ENCODE peak calls at places on chromosomes 1 and 21, in four cellular contexts. Y is KBM-7, T is neural crest cell, B is body of pancreas. M is an unnamed sample.

GRCh38 chr21:41605934-41606285 is 98.0 kb upstream of the TMPRSS2 start:
- DNase-seq in Y (no peak), T (no peak), B (no peak), M (no peak)

GRCh38 chr1:193118803-193119730 is 2.8 kb upstream of the CDC73 start:
- DNase-seq in Y (no peak), T (no peak), B (no peak), M (no peak)

GRCh38 chr1:1157426-1157913 is 16.2 kb upstream of the TTLL10 start:
- DNase-seq in B (peak), Y (no peak), T (peak), M (peak)

GRCh38 chr1:241115784-241116183 is 241.2 kb downstream of the RGS7 start:
- DNase-seq in T (no peak), Y (peak), B (no peak), M (no peak)

GRCh38 chr1:200409203-200409760 is 554 bp downstream of the ZNF281 start:
- DNase-seq in T (no peak), Y (peak), B (peak), M (peak)

GRCh38 chr1:59674605-59675004 is 140.1 kb upstream of the HOOK1 start:
- DNase-seq in Y (peak), B (no peak), T (no peak), M (no peak)

GRCh38 chr1:70672333-70672935 is 261.4 kb downstream of the CTH start:
- DNase-seq in B (no peak), T (no peak), Y (no peak), M (no peak)

GRCh38 chr1:211750599-211750998 is 75.2 kb upstream of the NEK2 start:
- DNase-seq in T (no peak), Y (no peak), B (no peak), M (no peak)

GRCh38 chr1:164728719-164729118 is 169.7 kb downstream of the PBX1 start:
- DNase-seq in B (no peak), Y (peak), T (no peak), M (no peak)

GRCh38 chr1:108570128-108570527 is 10.2 kb downstream of the EEIG2 start:
- DNase-seq in Y (peak), T (no peak), B (no peak), M (no peak)

GRCh38 chr1:38685373-38685772 is 174.2 kb downstream of the RRAGC start:
- DNase-seq in T (no peak), B (no peak), Y (no peak), M (no peak)

GRCh38 chr1:13494025-13494424 is 19.8 kb downstream of the LRRC38 start:
- DNase-seq in T (no peak), B (no peak), Y (no peak), M (no peak)

GRCh38 chr1:206979379-206980043 is 9.3 kb upstream of the FCAMR start:
- DNase-seq in Y (peak), T (no peak), B (no peak), M (no peak)

GRCh38 chr21:35924714-35925301 is 135.5 kb downstream of the SETD4 start:
- DNase-seq in Y (peak), T (no peak), B (peak), M (peak)

GRCh38 chr1:151946366-151946764 is 37.1 kb upstream of the THEM4 start:
- DNase-seq in B (no peak), Y (no peak), T (no peak), M (no peak)

GRCh38 chr1:200336111-200336845 is 73.6 kb downstream of the ZNF281 start:
- DNase-seq in T (no peak), Y (no peak), B (no peak), M (no peak)

GRCh38 chr1:89673251-89673650 is 40.3 kb downstream of the LRRC8C start:
- DNase-seq in Y (no peak), B (no peak), T (no peak), M (no peak)

GRCh38 chr1:235708390-235708962 is 58.9 kb upstream of the GNG4 start:
- DNase-seq in B (peak), Y (no peak), T (no peak), M (no peak)

GRCh38 chr1:210603123-210603522 is 274.4 kb downstream of the HHAT start:
- DNase-seq in B (no peak), Y (no peak), T (no peak), M (no peak)

GRCh38 chr1:212313616-212314015 is 28.4 kb downstream of the PPP2R5A start:
- DNase-seq in B (no peak), Y (no peak), T (no peak), M (no peak)

GRCh38 chr1:63774617-63775417 is 1.0 kb downstream of the ROR1 start:
- DNase-seq in T (peak), Y (peak), B (peak), M (peak)

GRCh38 chr1:152052606-152053005 is 15.8 kb upstream of the S100A11 start:
- DNase-seq in B (peak), Y (peak), T (peak), M (peak)

GRCh38 chr1:178510155-178510554 is 2.8 kb upstream of the TEX35 start:
- DNase-seq in B (no peak), Y (no peak), T (no peak), M (no peak)

GRCh38 chr1:36125129-36125991 is at the start of gene COL8A2:
- DNase-seq in T (no peak), Y (no peak), B (no peak), M (no peak)

GRCh38 chr1:206725053-206725963 is 40.6 kb downstream of the MAPKAPK2 start:
- DNase-seq in B (peak), T (peak), Y (peak), M (peak)

GRCh38 chr21:29005696-29006095 is 13.0 kb upstream of the LTN1 start:
- DNase-seq in B (no peak), Y (no peak), T (no peak), M (no peak)

M was measured in activated naive CD8-positive, alpha-beta T cell treated with anti-CD3 and anti-CD28 coated beads, Interleukin-2, amount 50 U/mL, for 24 hours.